ENCODE peak calls at places on chromosomes 1 and 21, in four cellular contexts. V is K562, N is WTC11, K is GM12878. B is an unnamed sample.

GRCh38 chr1:209756608-209757445 is 974 bp downstream of the TRAF3IP3 start:
- DNase-seq in V (no peak), N (no peak), K (peak; percentile 49), B (no peak)

GRCh38 chr1:9843576-9843945 is 19.8 kb upstream of the CLSTN1 start:
- DNase-seq in V (no peak), N (no peak), K (no peak), B (peak; percentile 41)

GRCh38 chr1:2107586-2108212 is 57.5 kb downstream of the PRKCZ start:
- DNase-seq in V (no peak), N (no peak), K (no peak), B (no peak)

GRCh38 chr1:201542166-201543045 is 3.5 kb downstream of the NAV1 start:
- DNase-seq in V (peak; percentile 6), N (no peak), K (no peak), B (no peak)

GRCh38 chr21:33135925-33136324 is 66.0 kb downstream of the OLIG1 start:
- DNase-seq in V (no peak), N (no peak), K (no peak), B (no peak)

GRCh38 chr1:229943988-229944743 is 122.9 kb upstream of the GALNT2 start:
- DNase-seq in V (no peak), N (no peak), K (no peak), B (peak; percentile 25)

GRCh38 chr1:161956097-161956496 is 67.6 kb downstream of the OLFML2B start:
- DNase-seq in V (no peak), N (no peak), K (no peak), B (no peak)

GRCh38 chr1:245704765-245705164 is 550.0 kb downstream of the KIF26B start:
- DNase-seq in V (no peak), N (no peak), K (no peak), B (no peak)

GRCh38 chr1:54516249-54516920 is 31.6 kb upstream of the ACOT11 start:
- DNase-seq in V (no peak), N (no peak), K (no peak), B (no peak)
- TF ChIP-seq USF1 in V (no peak), N (no peak), K (no peak), B (no peak)

GRCh38 chr1:24914226-24915069 is 15.6 kb downstream of the RUNX3 start:
- DNase-seq in V (no peak), N (no peak), K (no peak), B (peak; percentile 89)
- TF ChIP-seq USF1 in V (no peak), N (no peak), K (no peak), B (no peak)

GRCh38 chr1:178528219-178528962 is 15.5 kb downstream of the TEX35 start:
- DNase-seq in V (no peak), N (no peak), K (no peak), B (peak; percentile 34)
- TF ChIP-seq USF1 in V (no peak), N (no peak), K (no peak), B (no peak)

GRCh38 chr1:234933031-234933430 is 195.6 kb downstream of the TOMM20 start:
- DNase-seq in V (no peak), N (no peak), K (no peak), B (no peak)
- TF ChIP-seq USF1 in V (no peak), N (no peak), K (no peak), B (no peak)

GRCh38 chr1:154598871-154599635 is 8.9 kb downstream of the ADAR start:
- DNase-seq in V (no peak), N (no peak), K (no peak), B (no peak)
- TF ChIP-seq USF1 in V (no peak), N (no peak), K (no peak), B (no peak)

GRCh38 chr1:68321084-68321685 is 88.9 kb upstream of the WLS start:
- DNase-seq in V (peak; percentile 35), N (peak; percentile 73), K (no peak), B (peak; percentile 37)
- TF ChIP-seq USF1 in V (no peak), N (no peak), K (no peak), B (no peak)

GRCh38 chr1:223230161-223230881 is 87.3 kb upstream of the TLR5 start:
- DNase-seq in V (no peak), N (no peak), K (no peak), B (no peak)
- TF ChIP-seq USF1 in V (no peak), N (no peak), K (no peak), B (no peak)

DNA sequence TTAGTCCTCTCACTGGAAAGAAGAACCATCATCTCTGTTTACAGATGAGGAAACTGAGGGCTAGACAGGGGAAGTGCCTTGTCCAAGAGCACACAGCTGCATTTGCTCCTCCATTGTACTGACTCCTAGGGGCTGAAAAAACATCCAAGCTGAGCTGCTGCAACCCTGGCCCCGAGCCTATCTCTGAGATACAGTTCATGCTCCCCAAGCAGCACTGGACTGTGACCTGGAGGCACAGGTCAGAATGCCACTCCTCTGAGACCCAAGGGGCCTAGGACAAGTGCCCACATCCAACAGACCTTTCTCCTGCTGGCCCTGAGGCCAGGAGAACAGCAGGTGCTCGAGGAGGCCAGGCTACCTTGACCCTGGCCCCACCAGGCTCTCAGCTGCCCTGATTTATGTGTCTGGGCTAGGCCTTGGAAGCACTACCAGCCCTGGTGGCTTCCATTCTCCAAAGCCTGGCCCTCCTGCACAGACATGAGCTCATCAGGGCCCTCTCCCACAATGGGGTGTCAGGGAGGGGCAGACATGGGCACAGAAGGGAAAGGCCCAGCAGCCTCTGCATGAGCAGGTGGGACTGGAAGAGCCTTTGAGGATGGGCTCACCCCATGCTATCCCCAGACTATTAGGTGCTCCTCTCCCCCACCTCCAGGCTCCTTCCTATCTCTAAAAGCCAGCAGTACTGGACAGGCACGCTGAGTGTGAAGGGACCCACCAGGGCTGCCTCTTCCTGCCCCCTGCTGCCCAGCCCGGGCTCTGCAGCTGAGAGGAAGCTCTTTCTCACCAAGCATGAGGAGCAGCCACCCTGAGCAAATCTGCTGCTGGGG is 18.9 kb downstream of the ADGRB2 start:
- DNase-seq in V (peak; percentile 91), N (peak; percentile 82), K (no peak), B (peak; percentile 89)
- TF ChIP-seq USF1 in V (peak; percentile 19), N (no peak), K (no peak), B (no peak)